ENCODE peak calls at places on chromosomes 11 and 22, in four cellular contexts. V is HepG2, C is K562, R is WTC11. T is an unnamed sample.
A peak's percentile ranks its signal among the peaks of the same experiment; 100 is the strongest.

GRCh38 chr11:64934765-64935633 is 694 bp downstream of the GPHA2 start:
- DNase-seq in C (no peak), V (peak; percentile 67), R (no peak), T (no peak)

GRCh38 chr22:28514314-28514713 is 165.3 kb downstream of the TTC28 start:
- DNase-seq in V (no peak), C (no peak), R (no peak), T (no peak)

GRCh38 chr11:121571466-121571865 is 118.7 kb upstream of the SORL1-AS1 start:
- DNase-seq in C (no peak), R (no peak), V (no peak), T (no peak)

GRCh38 chr11:31805037-31805628 is 6.0 kb downstream of the PAX6 start:
- DNase-seq in C (no peak), V (no peak), R (peak; percentile 61), T (no peak)

GRCh38 chr22:20553947-20554741 is 46.7 kb downstream of the MED15 start:
- DNase-seq in R (no peak), C (no peak), V (no peak), T (no peak)

GRCh38 chr11:76620471-76620870 is 50.1 kb downstream of the LRRC32 start:
- DNase-seq in C (no peak), R (no peak), V (no peak), T (no peak)

GRCh38 chr11:122101625-122102291 is 14.3 kb downstream of the BLID start:
- DNase-seq in R (peak; percentile 60), C (no peak), V (peak; percentile 20), T (no peak)

GRCh38 chr22:19981171-19981960 is 35.3 kb downstream of the ARVCF start:
- DNase-seq in R (no peak), V (no peak), C (no peak), T (no peak)

GRCh38 chr11:120633630-120634374 is 122.3 kb downstream of the GRIK4 start:
- DNase-seq in V (no peak), R (no peak), C (no peak), T (no peak)

GRCh38 chr11:43541993-43542392 is 138.5 kb upstream of the HSD17B12 start:
- DNase-seq in V (peak; percentile 76), C (no peak), R (no peak), T (no peak)

GRCh38 chr22:48743601-48744282 is 1083.9 kb downstream of the BRD1 start:
- DNase-seq in C (no peak), V (no peak), R (no peak), T (no peak)

GRCh38 chr22:42856179-42856864 is 751 bp downstream of the ARFGAP3 start:
- DNase-seq in V (peak; percentile 25), C (no peak), R (peak; percentile 44), T (no peak)

GRCh38 chr11:61900251-61900650 is 8.9 kb upstream of the FADS3 start:
- DNase-seq in V (no peak), C (no peak), R (no peak), T (no peak)

GRCh38 chr22:22025320-22026156 is 43.0 kb upstream of the TOP3B start:
- DNase-seq in C (no peak), V (no peak), R (no peak), T (no peak)

GRCh38 chr11:43580735-43581369 is 99.7 kb upstream of the HSD17B12 start:
- DNase-seq in C (peak; percentile 67), R (peak; percentile 43), V (no peak), T (no peak)

GRCh38 chr22:49627217-49628181 is 200.2 kb downstream of the BRD1 start:
- DNase-seq in V (no peak), R (peak; percentile 16), C (no peak), T (no peak)

GRCh38 chr11:61024938-61025818 is 53.7 kb downstream of the CD6 start:
- DNase-seq in V (no peak), R (no peak), C (no peak), T (no peak)

GRCh38 chr11:85762226-85762625 is 48.7 kb downstream of the SYTL2 start:
- DNase-seq in R (no peak), C (no peak), V (no peak), T (no peak)

GRCh38 chr11:10742460-10743208 is 8.4 kb upstream of the CTR9 start:
- DNase-seq in R (no peak), V (no peak), C (peak; percentile 57), T (no peak)

GRCh38 chr11:6626971-6627761 is 7.9 kb upstream of the TPP1 start:
- DNase-seq in C (no peak), R (no peak), V (no peak), T (no peak)

GRCh38 chr11:112453601-112454577 is 193.2 kb upstream of the PLET1 start:
- DNase-seq in R (peak; percentile 67), C (peak; percentile 78), V (peak; percentile 29), T (peak; percentile 30)

GRCh38 chr22:31377609-31378008 is 21.8 kb upstream of the DRG1 start:
- DNase-seq in R (no peak), V (no peak), C (no peak), T (no peak)

GRCh38 chr22:30591191-30591587 is 521 bp downstream of the PES1 start:
- DNase-seq in C (no peak), R (no peak), V (no peak), T (no peak)

GRCh38 chr11:92130432-92130831 is 94.2 kb upstream of the FAT3 start:
- DNase-seq in V (no peak), R (no peak), C (no peak), T (no peak)

GRCh38 chr22:18103527-18104269 is 6.9 kb upstream of the TUBA8 start:
- DNase-seq in R (no peak), V (no peak), C (no peak), T (no peak)

GRCh38 chr11:68137833-68138232 is 16.6 kb upstream of the CHKA start:
- DNase-seq in C (no peak), V (peak; percentile 81), R (no peak), T (no peak)

GRCh38 chr22:47163876-47164513 is 401.5 kb downstream of the TBC1D22A start:
- DNase-seq in V (no peak), R (no peak), C (no peak), T (no peak)

GRCh38 chr11:12516387-12517110 is 139.2 kb downstream of the PARVA start:
- DNase-seq in V (no peak), C (no peak), R (no peak), T (no peak)
- TF ChIP-seq NR3C1 in V (no peak), C (no peak), R (no peak), T (no peak)

DNA sequence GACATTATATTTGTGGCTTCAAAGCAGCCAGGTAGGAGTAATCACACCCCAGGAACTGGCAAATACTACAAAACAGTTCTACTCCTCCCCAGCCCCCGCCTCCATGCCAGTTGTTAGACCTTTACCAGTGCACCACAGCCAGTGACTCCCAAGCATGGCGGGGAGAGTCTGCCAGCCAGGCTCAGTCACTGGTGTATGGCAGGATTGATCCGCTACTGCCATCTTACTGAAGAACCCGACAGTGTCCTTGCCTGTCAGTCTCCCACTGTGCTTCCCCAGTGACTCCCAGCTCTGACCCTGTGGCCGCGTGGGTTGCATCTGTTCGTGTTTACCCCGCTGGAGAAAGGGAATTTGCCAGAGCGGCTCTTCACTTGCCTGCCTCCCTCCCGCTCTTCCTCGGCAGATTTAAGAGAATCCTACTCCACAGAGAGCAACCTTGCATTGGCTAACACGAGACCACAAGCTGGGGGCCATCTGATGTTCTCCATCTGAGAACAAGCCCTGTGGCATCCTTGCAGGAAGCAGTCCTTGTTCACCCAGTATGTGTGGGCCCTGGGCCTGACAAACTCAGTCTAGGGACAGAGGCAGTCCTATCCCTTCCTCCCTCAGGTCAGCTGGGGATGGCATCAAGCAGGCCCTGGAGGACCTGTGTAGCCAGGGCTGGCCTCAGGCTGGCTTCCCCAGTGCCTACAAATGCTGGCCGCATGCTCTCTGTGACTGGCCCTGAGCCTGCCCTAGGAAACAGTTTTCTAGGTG is 33.1 kb downstream of the GNAZ start:
- DNase-seq in C (no peak), R (no peak), V (no peak), T (no peak)
- TF ChIP-seq NR3C1 in C (no peak), R (no peak), V (no peak), T (no peak)

GRCh38 chr11:9687736-9688494 is 24.0 kb downstream of the SWAP70 start:
- DNase-seq in R (no peak), V (no peak), C (no peak), T (no peak)

GRCh38 chr11:9691865-9692264 is 28.0 kb downstream of the SWAP70 start:
- DNase-seq in C (no peak), V (no peak), R (no peak), T (no peak)

GRCh38 chr11:9688716-9689511 is 25.0 kb downstream of the SWAP70 start:
- DNase-seq in R (no peak), C (no peak), V (no peak), T (no peak)

GRCh38 chr11:9692696-9693095 is 28.8 kb downstream of the SWAP70 start:
- DNase-seq in V (no peak), R (no peak), C (no peak), T (no peak)

GRCh38 chr11:9689721-9690120 is 25.8 kb downstream of the SWAP70 start:
- DNase-seq in V (no peak), C (no peak), R (no peak), T (no peak)
- TF ChIP-seq NR3C1 in V (no peak), C (no peak), R (no peak), T (no peak)

DNA sequence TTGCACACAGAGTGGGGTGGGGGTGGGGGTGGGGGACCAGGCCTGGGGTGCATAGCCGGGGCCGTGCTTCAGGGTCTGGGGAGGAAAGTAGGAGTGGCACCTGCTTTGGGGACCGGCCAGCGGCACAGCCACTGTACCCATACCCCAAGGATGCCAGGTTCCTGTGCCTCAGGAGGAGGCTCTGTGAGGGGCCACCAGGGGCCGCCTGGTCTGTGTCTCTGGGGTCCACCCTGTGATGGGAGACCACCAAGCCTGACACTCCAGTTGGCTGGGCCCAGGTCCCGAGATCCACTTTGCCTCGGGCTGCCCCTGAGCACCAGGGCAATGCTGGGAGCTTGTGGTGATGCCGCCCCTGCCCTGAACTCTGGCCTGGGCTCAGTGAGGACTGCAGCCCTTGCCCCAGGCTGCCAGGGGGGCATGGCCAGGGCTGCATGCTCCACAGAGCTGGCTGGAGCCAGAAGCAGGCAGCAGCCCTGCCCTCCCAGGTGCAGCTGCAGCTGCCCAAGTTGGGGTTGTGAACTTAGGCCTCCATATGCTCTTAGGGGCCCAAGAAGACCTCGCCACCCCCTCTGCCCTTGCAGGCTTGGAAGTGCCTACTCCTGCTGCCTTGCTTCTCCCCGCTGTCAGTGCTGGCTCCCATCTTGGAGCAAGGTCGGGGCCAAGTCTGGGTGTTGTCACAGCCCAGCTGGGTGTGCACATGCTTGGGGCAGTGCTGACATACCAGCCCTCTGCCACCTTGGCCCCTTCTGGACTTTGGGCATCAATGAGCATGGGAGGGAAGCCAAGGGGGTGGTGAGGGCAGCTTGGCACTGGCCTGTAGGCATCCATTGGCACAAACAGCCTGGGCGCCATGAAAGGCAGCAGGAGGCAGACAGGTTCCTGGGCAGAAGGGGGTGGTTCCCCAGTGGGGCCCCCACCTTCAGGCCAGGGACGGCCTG is 123.3 kb upstream of the THY1 start:
- DNase-seq in V (no peak), C (no peak), R (no peak), T (no peak)
- TF ChIP-seq NR3C1 in V (no peak), C (no peak), R (no peak), T (no peak)

DNA sequence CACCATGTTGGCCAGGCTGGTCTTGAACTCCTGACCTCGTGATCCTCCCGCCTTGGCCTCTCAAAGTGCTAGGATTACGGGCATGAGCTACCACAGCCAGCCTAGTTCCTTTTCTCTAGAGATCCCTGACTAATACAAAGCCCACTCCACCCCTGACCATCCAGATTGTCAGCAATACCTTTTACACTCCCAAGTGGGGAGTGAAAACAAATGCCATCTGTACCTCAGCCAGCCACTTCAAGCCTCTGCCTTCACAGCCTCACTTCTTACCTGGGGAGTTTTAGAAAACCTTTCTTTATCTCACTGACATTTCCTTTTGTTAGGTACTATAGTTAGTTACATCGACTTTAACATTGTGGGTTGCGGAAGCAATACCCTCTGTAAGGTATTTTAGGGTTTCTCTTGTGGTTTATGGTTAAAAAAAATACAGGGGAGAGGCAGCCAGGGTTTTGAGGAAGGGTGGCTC is 8.8 kb downstream of the TOM1 start:
- DNase-seq in C (no peak), V (no peak), R (no peak), T (no peak)
- TF ChIP-seq NR3C1 in C (no peak), V (no peak), R (no peak), T (no peak)

T was measured in A549.